ENCODE peak calls at places on chromosomes 4 and X, in five cellular contexts. L is GM06990, O is astrocyte of the cerebellum, G is astrocyte of the spinal cord, E is Caco-2. Z is an unnamed sample.

GRCh38 chrX:64894454-64895038 is 81.7 kb downstream of the ZC4H2 start:
- DNase-seq in L (no peak), O (no peak), G (no peak), E (peak), Z (no peak)

GRCh38 chr4:177339794-177340374 is 30.2 kb downstream of the NEIL3 start:
- DNase-seq in L (no peak), O (peak), G (peak), E (no peak), Z (peak)

GRCh38 chrX:10077425-10078188 is 79.2 kb upstream of the CLCN4 start:
- DNase-seq in L (no peak), O (no peak), G (peak), E (peak), Z (no peak)

GRCh38 chrX:46979340-46979739 is 67.1 kb downstream of the JADE3 start:
- DNase-seq in L (no peak), O (peak), G (peak), E (no peak), Z (peak)

GRCh38 chr4:113293043-113293560 is 243.6 kb downstream of the ANK2 start:
- DNase-seq in L (no peak), O (no peak), G (peak), E (no peak), Z (peak)

GRCh38 chr4:82903737-82904136 is 3.2 kb downstream of the THAP9 start:
- DNase-seq in L (no peak), O (no peak), G (no peak), E (no peak), Z (no peak)

GRCh38 chr4:86818845-86819244 is 30.3 kb downstream of the SLC10A6 start:
- DNase-seq in L (no peak), O (no peak), G (no peak), E (peak), Z (no peak)

GRCh38 chr4:152316969-152317368 is 218.9 kb downstream of the FBXW7 start:
- DNase-seq in L (no peak), O (peak), G (peak), E (no peak), Z (peak)

GRCh38 chrX:108415146-108415545 is 23.1 kb downstream of the COL4A6 start:
- DNase-seq in L (no peak), O (no peak), G (no peak), E (no peak), Z (no peak)

GRCh38 chrX:109872021-109872730 is 130.7 kb upstream of the TMEM164 start:
- DNase-seq in L (no peak), O (peak), G (peak), E (no peak), Z (peak)

GRCh38 chr4:144667500-144667899 is 21.5 kb downstream of the HHIP start:
- DNase-seq in L (no peak), O (no peak), G (peak), E (no peak), Z (peak)

GRCh38 chr4:98744372-98745150 is 86.2 kb upstream of the TSPAN5 start:
- DNase-seq in L (no peak), O (no peak), G (no peak), E (no peak), Z (no peak)

GRCh38 chr4:71608674-71609062 is 175.2 kb downstream of the GC start:
- DNase-seq in L (no peak), O (no peak), G (no peak), E (no peak), Z (no peak)

GRCh38 chr4:124230268-124230667 is 482.3 kb downstream of the ANKRD50 start:
- DNase-seq in L (no peak), O (no peak), G (no peak), E (no peak), Z (no peak)

GRCh38 chr4:173511787-173512361 is 18.2 kb downstream of the HAND2 start:
- DNase-seq in L (no peak), O (no peak), G (no peak), E (no peak), Z (no peak)

GRCh38 chrX:154815274-154815818 is 10.1 kb upstream of the MPP1 start:
- DNase-seq in L (no peak), O (peak), G (peak), E (no peak), Z (peak)

GRCh38 chr4:47530801-47531200 is 45.7 kb downstream of the ATP10D start:
- DNase-seq in L (no peak), O (no peak), G (no peak), E (no peak), Z (no peak)
- H3K4me3 ChIP-seq in L (no peak), O (no peak), G (no peak), E (no peak), Z (no peak)

GRCh38 chrX:53481816-53482485 is 47.8 kb upstream of the HSD17B10 start:
- DNase-seq in L (peak), O (peak), G (peak), E (peak), Z (peak)
- TF ChIP-seq CTCF in L (peak), O (peak), G (peak), E (peak), Z (peak)

GRCh38 chrX:102155806-102156179 is at the start of gene BEX5:
- DNase-seq in L (peak), O (peak), G (peak), E (no peak), Z (no peak)

GRCh38 chrX:102154900-102155805 is 624 bp downstream of the BEX5 start:
- DNase-seq in L (no peak), O (no peak), G (no peak), E (no peak), Z (no peak)

DNA sequence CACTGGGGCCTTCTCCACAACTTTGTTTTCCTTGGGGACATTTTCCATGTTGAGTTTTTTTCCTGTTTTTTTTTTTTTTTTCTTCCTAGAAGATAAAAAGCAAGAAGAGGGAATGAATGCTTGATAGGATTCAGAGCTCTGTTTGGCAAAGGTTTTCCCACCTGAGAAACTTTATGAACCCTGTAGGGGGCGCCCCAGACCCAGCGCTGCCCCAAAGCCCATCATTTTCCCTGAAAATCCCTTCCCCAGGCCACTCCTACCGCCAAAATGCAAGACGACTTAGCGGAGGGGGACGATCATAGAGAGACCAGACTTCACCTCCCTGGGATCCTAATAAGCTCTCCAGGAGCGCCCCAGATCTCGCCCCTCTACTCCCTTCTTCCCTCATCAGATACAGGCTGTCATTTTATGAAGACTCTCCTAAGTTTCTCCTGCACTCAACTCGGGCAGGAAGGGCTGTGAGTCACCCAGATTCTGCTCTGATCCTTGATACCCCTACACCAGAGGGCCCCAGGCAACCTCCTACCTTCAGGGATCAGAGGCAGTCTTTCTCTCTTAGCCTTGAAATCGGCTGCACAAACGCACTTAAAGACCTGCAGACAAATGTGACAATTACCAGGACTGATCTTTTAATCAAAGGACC is 1.4 kb downstream of the BEX5 start:
- DNase-seq in L (no peak), O (no peak), G (no peak), E (no peak), Z (no peak)
- H3K4me3 ChIP-seq in L (no peak), O (no peak), G (no peak), E (no peak), Z (no peak)

GRCh38 chr4:15976456-15977096 is 13.6 kb upstream of the FGFBP2 start:
- DNase-seq in L (no peak), O (no peak), G (no peak), E (no peak), Z (no peak)
- TF ChIP-seq CTCF in L (peak), O (no peak), G (no peak), E (no peak), Z (no peak)

GRCh38 chr4:105896461-105896939 is 1.2 kb downstream of the NPNT start:
- DNase-seq in L (no peak), O (no peak), G (no peak), E (no peak), Z (no peak)
- H3K4me3 ChIP-seq in L (peak), O (peak), G (peak), E (peak), Z (no peak)

GRCh38 chr4:93671093-93671492 is 157.5 kb upstream of the ATOH1 start:
- DNase-seq in L (no peak), O (no peak), G (no peak), E (no peak), Z (no peak)

DNA sequence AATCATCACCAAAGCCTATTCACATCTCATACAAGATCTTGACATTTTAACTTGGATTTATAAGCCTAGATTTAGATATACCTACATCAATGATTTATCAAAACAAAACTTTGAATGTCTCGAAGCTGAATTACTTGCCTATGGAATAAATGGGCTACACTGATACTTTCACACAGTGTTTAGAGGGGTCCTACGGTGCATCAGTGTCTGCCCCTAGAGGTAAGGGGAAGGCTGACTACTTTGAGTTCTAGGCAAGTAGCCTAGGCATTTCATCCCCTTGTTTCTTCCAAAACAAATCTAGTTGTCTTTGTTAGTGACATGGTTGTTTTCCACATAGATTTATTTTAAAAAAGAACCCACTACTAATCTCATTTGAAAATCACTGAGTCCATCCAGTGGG is 158.1 kb upstream of the ATOH1 start:
- DNase-seq in L (no peak), O (no peak), G (no peak), E (no peak), Z (no peak)
- TF ChIP-seq CTCF in L (no peak), O (no peak), G (no peak), E (no peak), Z (no peak)

GRCh38 chr4:17785858-17786257 is 4.4 kb upstream of the FAM184B start:
- DNase-seq in L (no peak), O (no peak), G (no peak), E (no peak), Z (no peak)

GRCh38 chr4:17781072-17781830 is at the start of gene FAM184B:
- DNase-seq in L (peak), O (no peak), G (peak), E (no peak), Z (peak)

GRCh38 chr4:17781831-17782287 is 438 bp upstream of the FAM184B start:
- DNase-seq in L (no peak), O (no peak), G (no peak), E (no peak), Z (no peak)

GRCh38 chr4:17778431-17778830 is 3.0 kb downstream of the FAM184B start:
- DNase-seq in L (no peak), O (no peak), G (no peak), E (no peak), Z (no peak)

GRCh38 chr4:17780461-17781071 is 855 bp downstream of the FAM184B start:
- DNase-seq in L (no peak), O (no peak), G (peak), E (no peak), Z (peak)
- H3K4me3 ChIP-seq in L (no peak), O (peak), G (peak), E (no peak), Z (peak)

GRCh38 chr4:77358315-77358928 is 201.4 kb downstream of the CCNG2 start:
- DNase-seq in L (no peak), O (peak), G (peak), E (peak), Z (peak)
- TF ChIP-seq CTCF in L (peak), O (peak), G (peak), E (peak), Z (peak)

Z was measured in fibroblast of the aortic adventitia.